ENCODE peak calls at places on chromosomes 2 and 18, in eight cellular contexts. One of them, this sample, is unnamed. For H3K4me1, the result is how much of the 10 kb centered on the place peaks cover.

GRCh38 chr2:189698020-189698887 is 23.8 kb downstream of the ANKAR start:
- DNase-seq in IMR-90: peak
- DNase-seq in SK-N-SH: peak
- DNase-seq in MM.1S: peak
- DNase-seq in transverse colon: peak
- DNase-seq in adrenal gland: peak
- DNase-seq in heart left ventricle: no peak
- DNase-seq in esophagus squamous epithelium: no peak
- DNase-seq in this sample: no peak

GRCh38 chr2:39379643-39380524 is 57.2 kb downstream of the MAP4K3 start:
- DNase-seq in IMR-90: peak
- DNase-seq in SK-N-SH: peak
- DNase-seq in MM.1S: peak
- DNase-seq in transverse colon: no peak
- DNase-seq in adrenal gland: no peak
- DNase-seq in heart left ventricle: no peak
- DNase-seq in esophagus squamous epithelium: no peak
- DNase-seq in this sample: no peak

GRCh38 chr18:46360841-46361240 is 256.7 kb downstream of the HAUS1 start:
- DNase-seq in IMR-90: no peak
- DNase-seq in SK-N-SH: no peak
- DNase-seq in MM.1S: no peak
- DNase-seq in transverse colon: no peak
- DNase-seq in adrenal gland: no peak
- DNase-seq in heart left ventricle: no peak
- DNase-seq in esophagus squamous epithelium: no peak
- DNase-seq in this sample: no peak

GRCh38 chr18:5746844-5747243 is 148.5 kb downstream of the TMEM200C start:
- DNase-seq in IMR-90: no peak
- DNase-seq in SK-N-SH: no peak
- DNase-seq in MM.1S: no peak
- DNase-seq in transverse colon: no peak
- DNase-seq in adrenal gland: no peak
- DNase-seq in heart left ventricle: no peak
- DNase-seq in esophagus squamous epithelium: no peak
- DNase-seq in this sample: no peak

GRCh38 chr2:138502253-138503086 is 900 bp downstream of the SPOPL start:
- DNase-seq in IMR-90: no peak
- DNase-seq in SK-N-SH: peak
- DNase-seq in MM.1S: peak
- DNase-seq in transverse colon: no peak
- DNase-seq in adrenal gland: no peak
- DNase-seq in heart left ventricle: no peak
- DNase-seq in esophagus squamous epithelium: no peak
- DNase-seq in this sample: no peak

GRCh38 chr2:238415036-238415764 is 11.5 kb upstream of the ASB1 start:
- DNase-seq in IMR-90: no peak
- DNase-seq in SK-N-SH: no peak
- DNase-seq in MM.1S: peak
- DNase-seq in transverse colon: no peak
- DNase-seq in adrenal gland: no peak
- DNase-seq in heart left ventricle: no peak
- DNase-seq in esophagus squamous epithelium: no peak
- DNase-seq in this sample: no peak

GRCh38 chr2:61059382-61059781 is 6.3 kb upstream of the SANBR start:
- DNase-seq in IMR-90: no peak
- DNase-seq in SK-N-SH: no peak
- DNase-seq in MM.1S: no peak
- DNase-seq in transverse colon: no peak
- DNase-seq in adrenal gland: no peak
- DNase-seq in heart left ventricle: no peak
- DNase-seq in esophagus squamous epithelium: no peak
- DNase-seq in this sample: no peak

GRCh38 chr2:9032555-9032954 is 29.1 kb upstream of the MBOAT2 start:
- DNase-seq in IMR-90: no peak
- DNase-seq in SK-N-SH: no peak
- DNase-seq in MM.1S: no peak
- DNase-seq in transverse colon: no peak
- DNase-seq in adrenal gland: no peak
- DNase-seq in heart left ventricle: no peak
- DNase-seq in esophagus squamous epithelium: no peak
- DNase-seq in this sample: no peak

GRCh38 chr2:225841314-225841713 is 441.8 kb downstream of the NYAP2 start:
- DNase-seq in IMR-90: no peak
- DNase-seq in SK-N-SH: no peak
- DNase-seq in MM.1S: no peak
- DNase-seq in transverse colon: no peak
- DNase-seq in adrenal gland: no peak
- DNase-seq in heart left ventricle: no peak
- DNase-seq in esophagus squamous epithelium: no peak
- DNase-seq in this sample: no peak

GRCh38 chr2:172985139-172985874 is 90.3 kb upstream of the MAP3K20 start:
- DNase-seq in IMR-90: peak
- DNase-seq in SK-N-SH: peak
- DNase-seq in MM.1S: peak
- DNase-seq in transverse colon: no peak
- DNase-seq in adrenal gland: peak
- DNase-seq in heart left ventricle: peak
- DNase-seq in esophagus squamous epithelium: no peak
- DNase-seq in this sample: peak

GRCh38 chr2:121254748-121255147 is 30.3 kb downstream of the TFCP2L1 start:
- DNase-seq in IMR-90: no peak
- DNase-seq in SK-N-SH: no peak
- DNase-seq in MM.1S: no peak
- DNase-seq in transverse colon: no peak
- DNase-seq in adrenal gland: no peak
- DNase-seq in heart left ventricle: no peak
- DNase-seq in esophagus squamous epithelium: no peak
- DNase-seq in this sample: no peak

GRCh38 chr2:100391735-100392515 is 25.5 kb downstream of the CHST10 start:
- DNase-seq in IMR-90: no peak
- DNase-seq in SK-N-SH: no peak
- DNase-seq in MM.1S: no peak
- DNase-seq in transverse colon: no peak
- DNase-seq in adrenal gland: peak
- DNase-seq in heart left ventricle: peak
- DNase-seq in esophagus squamous epithelium: no peak
- DNase-seq in this sample: no peak

GRCh38 chr2:54176577-54176976 is 61.2 kb downstream of the ACYP2 start:
- DNase-seq in IMR-90: peak
- DNase-seq in SK-N-SH: peak
- DNase-seq in MM.1S: no peak
- DNase-seq in transverse colon: peak
- DNase-seq in adrenal gland: peak
- DNase-seq in heart left ventricle: peak
- DNase-seq in esophagus squamous epithelium: no peak
- DNase-seq in this sample: peak

GRCh38 chr2:41709702-41710599 is 337.9 kb upstream of the PKDCC start:
- DNase-seq in IMR-90: no peak
- DNase-seq in SK-N-SH: no peak
- DNase-seq in MM.1S: no peak
- DNase-seq in transverse colon: no peak
- DNase-seq in adrenal gland: no peak
- DNase-seq in heart left ventricle: no peak
- DNase-seq in esophagus squamous epithelium: no peak
- DNase-seq in this sample: no peak

GRCh38 chr2:230797515-230798495 is 66.9 kb upstream of the ITM2C start:
- DNase-seq in IMR-90: peak
- DNase-seq in SK-N-SH: no peak
- DNase-seq in MM.1S: no peak
- DNase-seq in transverse colon: no peak
- DNase-seq in adrenal gland: no peak
- DNase-seq in heart left ventricle: no peak
- DNase-seq in esophagus squamous epithelium: no peak
- DNase-seq in this sample: no peak

GRCh38 chr2:493278-493677 is 183.9 kb downstream of the TMEM18 start:
- DNase-seq in IMR-90: no peak
- DNase-seq in SK-N-SH: no peak
- DNase-seq in MM.1S: no peak
- DNase-seq in transverse colon: no peak
- DNase-seq in adrenal gland: no peak
- DNase-seq in heart left ventricle: no peak
- DNase-seq in esophagus squamous epithelium: no peak
- DNase-seq in this sample: no peak

GRCh38 chr2:70735065-70735464 is 32.9 kb downstream of the ADD2 start:
- DNase-seq in IMR-90: no peak
- DNase-seq in SK-N-SH: no peak
- DNase-seq in MM.1S: no peak
- DNase-seq in transverse colon: no peak
- DNase-seq in adrenal gland: no peak
- DNase-seq in heart left ventricle: no peak
- DNase-seq in esophagus squamous epithelium: no peak
- DNase-seq in this sample: no peak

GRCh38 chr2:8141079-8141762 is 540.6 kb upstream of the ID2 start:
- DNase-seq in IMR-90: no peak
- DNase-seq in SK-N-SH: no peak
- DNase-seq in MM.1S: no peak
- DNase-seq in transverse colon: peak
- DNase-seq in adrenal gland: no peak
- DNase-seq in heart left ventricle: no peak
- DNase-seq in esophagus squamous epithelium: no peak
- DNase-seq in this sample: no peak

GRCh38 chr2:239103125-239104098 is 255.5 kb downstream of the TWIST2 start:
- DNase-seq in IMR-90: no peak
- DNase-seq in SK-N-SH: no peak
- DNase-seq in MM.1S: no peak
- DNase-seq in transverse colon: no peak
- DNase-seq in adrenal gland: no peak
- DNase-seq in heart left ventricle: no peak
- DNase-seq in esophagus squamous epithelium: no peak
- DNase-seq in this sample: peak

GRCh38 chr18:22191986-22192385 is 22.6 kb downstream of the GATA6 start:
- DNase-seq in IMR-90: no peak
- DNase-seq in SK-N-SH: no peak
- DNase-seq in MM.1S: no peak
- DNase-seq in transverse colon: no peak
- DNase-seq in adrenal gland: no peak
- DNase-seq in heart left ventricle: no peak
- DNase-seq in esophagus squamous epithelium: no peak
- DNase-seq in this sample: no peak
- H3K4me1 ChIP-seq in IMR-90: under half
- H3K4me1 ChIP-seq in SK-N-SH: under half
- H3K4me1 ChIP-seq in MM.1S: under half
- H3K4me1 ChIP-seq in transverse colon: under half
- H3K4me1 ChIP-seq in adrenal gland: half or more
- H3K4me1 ChIP-seq in heart left ventricle: half or more
- H3K4me1 ChIP-seq in esophagus squamous epithelium: under half
- H3K4me1 ChIP-seq in this sample: under half

GRCh38 chr2:136019825-136020224 is 34.4 kb upstream of the DARS1 start:
- DNase-seq in IMR-90: no peak
- DNase-seq in SK-N-SH: peak
- DNase-seq in MM.1S: no peak
- DNase-seq in transverse colon: no peak
- DNase-seq in adrenal gland: no peak
- DNase-seq in heart left ventricle: no peak
- DNase-seq in esophagus squamous epithelium: no peak
- DNase-seq in this sample: no peak
- H3K4me1 ChIP-seq in IMR-90: under half
- H3K4me1 ChIP-seq in SK-N-SH: under half
- H3K4me1 ChIP-seq in MM.1S: under half
- H3K4me1 ChIP-seq in transverse colon: under half
- H3K4me1 ChIP-seq in adrenal gland: under half
- H3K4me1 ChIP-seq in heart left ventricle: under half
- H3K4me1 ChIP-seq in esophagus squamous epithelium: under half
- H3K4me1 ChIP-seq in this sample: under half

GRCh38 chr2:36438454-36438977 is 82.9 kb downstream of the CRIM1 start:
- DNase-seq in IMR-90: peak
- DNase-seq in SK-N-SH: peak
- DNase-seq in MM.1S: no peak
- DNase-seq in transverse colon: no peak
- DNase-seq in adrenal gland: no peak
- DNase-seq in heart left ventricle: no peak
- DNase-seq in esophagus squamous epithelium: no peak
- DNase-seq in this sample: no peak

GRCh38 chr2:36439084-36439483 is 83.5 kb downstream of the CRIM1 start:
- DNase-seq in IMR-90: no peak
- DNase-seq in SK-N-SH: no peak
- DNase-seq in MM.1S: no peak
- DNase-seq in transverse colon: no peak
- DNase-seq in adrenal gland: no peak
- DNase-seq in heart left ventricle: no peak
- DNase-seq in esophagus squamous epithelium: no peak
- DNase-seq in this sample: no peak

GRCh38 chr2:36432479-36432878 is 76.9 kb downstream of the CRIM1 start:
- DNase-seq in IMR-90: no peak
- DNase-seq in SK-N-SH: no peak
- DNase-seq in MM.1S: no peak
- DNase-seq in transverse colon: no peak
- DNase-seq in adrenal gland: no peak
- DNase-seq in heart left ventricle: no peak
- DNase-seq in esophagus squamous epithelium: no peak
- DNase-seq in this sample: no peak

GRCh38 chr2:36427790-36428243 is 72.2 kb downstream of the CRIM1 start:
- DNase-seq in IMR-90: peak
- DNase-seq in SK-N-SH: no peak
- DNase-seq in MM.1S: no peak
- DNase-seq in transverse colon: no peak
- DNase-seq in adrenal gland: no peak
- DNase-seq in heart left ventricle: no peak
- DNase-seq in esophagus squamous epithelium: no peak
- DNase-seq in this sample: peak

DNA sequence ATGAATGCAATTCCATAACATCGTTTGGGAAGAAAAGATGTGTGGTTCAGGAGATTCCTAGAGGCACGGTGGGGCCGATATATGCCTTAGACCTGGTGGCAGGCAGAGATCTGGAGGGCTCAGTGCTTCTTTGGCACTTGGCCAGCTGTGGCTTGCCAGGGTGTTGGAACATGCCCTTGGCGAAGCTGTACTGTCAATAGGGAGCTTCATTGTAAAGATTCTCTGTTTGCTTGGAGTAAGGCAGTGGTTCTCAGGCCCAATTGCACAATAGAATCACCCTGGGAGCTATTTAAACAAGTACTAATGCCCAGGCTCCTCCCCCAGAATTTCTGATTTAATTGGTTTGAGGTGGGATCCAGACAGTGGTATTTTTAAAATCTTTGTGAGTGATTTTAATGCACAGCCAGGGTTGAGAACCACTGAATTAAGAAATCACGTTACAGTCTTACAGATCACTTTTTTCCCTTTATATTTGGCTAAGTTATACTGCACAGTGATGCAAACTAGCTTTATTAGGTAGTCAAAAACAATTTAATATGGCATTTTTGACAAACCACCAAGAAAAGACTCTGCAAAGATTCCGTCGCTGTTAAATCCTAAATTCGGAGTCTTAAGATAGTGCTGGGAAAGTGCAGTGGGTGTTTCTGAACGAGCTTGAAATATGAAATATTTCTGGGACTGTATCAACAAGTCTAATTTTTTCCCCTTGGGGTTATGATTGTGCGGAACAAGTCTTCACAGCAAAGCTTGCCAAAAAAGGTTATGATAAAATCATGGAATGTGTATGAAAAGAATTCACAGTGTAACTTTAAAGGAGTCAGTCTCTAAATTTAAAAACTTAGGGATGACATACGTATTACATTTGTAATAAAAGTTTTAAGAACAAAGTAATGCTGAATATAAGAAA is 78.0 kb downstream of the CRIM1 start:
- DNase-seq in IMR-90: peak
- DNase-seq in SK-N-SH: no peak
- DNase-seq in MM.1S: no peak
- DNase-seq in transverse colon: peak
- DNase-seq in adrenal gland: no peak
- DNase-seq in heart left ventricle: peak
- DNase-seq in esophagus squamous epithelium: no peak
- DNase-seq in this sample: no peak
- H3K4me1 ChIP-seq in IMR-90: under half
- H3K4me1 ChIP-seq in SK-N-SH: half or more
- H3K4me1 ChIP-seq in MM.1S: under half
- H3K4me1 ChIP-seq in transverse colon: under half
- H3K4me1 ChIP-seq in adrenal gland: under half
- H3K4me1 ChIP-seq in heart left ventricle: half or more
- H3K4me1 ChIP-seq in esophagus squamous epithelium: under half
- H3K4me1 ChIP-seq in this sample: half or more

GRCh38 chr2:20603791-20604190 is 47.1 kb downstream of the HS1BP3 start:
- DNase-seq in IMR-90: no peak
- DNase-seq in SK-N-SH: no peak
- DNase-seq in MM.1S: no peak
- DNase-seq in transverse colon: peak
- DNase-seq in adrenal gland: no peak
- DNase-seq in heart left ventricle: no peak
- DNase-seq in esophagus squamous epithelium: no peak
- DNase-seq in this sample: peak
- H3K4me1 ChIP-seq in IMR-90: under half
- H3K4me1 ChIP-seq in SK-N-SH: under half
- H3K4me1 ChIP-seq in MM.1S: under half
- H3K4me1 ChIP-seq in transverse colon: under half
- H3K4me1 ChIP-seq in adrenal gland: half or more
- H3K4me1 ChIP-seq in heart left ventricle: under half
- H3K4me1 ChIP-seq in esophagus squamous epithelium: under half
- H3K4me1 ChIP-seq in this sample: under half

This sample was measured in psoas muscle.